ENCODE peak calls at places on chromosome 6, in nine cellular contexts. P, L, G, W, V, D, I, O and M are unnamed samples.

GRCh38 chr6:79544939-79545450 is 7.8 kb upstream of the LCA5 start:
- DNase-seq in P (peak), L (peak), G (peak), W (peak), V (peak), D (no peak), I (peak), O (peak), M (peak)

GRCh38 chr6:168133186-168133585 is 54.2 kb upstream of the FRMD1 start:
- DNase-seq in P (no peak), L (no peak), G (peak), W (peak), V (no peak), D (no peak), I (peak), O (no peak), M (peak)

GRCh38 chr6:87697581-87698552 is 4.2 kb downstream of the AKIRIN2 start:
- DNase-seq in P (no peak), L (no peak), G (peak), W (peak), V (peak), D (no peak), I (no peak), O (peak), M (no peak)

GRCh38 chr6:33990061-33990541 is 155.8 kb downstream of the GRM4 start:
- DNase-seq in P (no peak), L (no peak), G (no peak), W (no peak), V (no peak), D (no peak), I (no peak), O (no peak), M (peak)

GRCh38 chr6:34235605-34236422 is 859 bp upstream of the HMGA1 start:
- DNase-seq in P (peak), L (peak), G (peak), W (peak), V (no peak), D (no peak), I (no peak), O (peak), M (no peak)

GRCh38 chr6:21188505-21189223 is 404.9 kb upstream of the SOX4 start:
- DNase-seq in P (no peak), L (no peak), G (no peak), W (no peak), V (peak), D (no peak), I (no peak), O (peak), M (no peak)

GRCh38 chr6:111846511-111847409 is 26.5 kb downstream of the FYN start:
- DNase-seq in P (no peak), L (peak), G (no peak), W (no peak), V (no peak), D (no peak), I (no peak), O (no peak), M (no peak)

GRCh38 chr6:52136055-52136454 is 48.6 kb upstream of the PKHD1 start:
- DNase-seq in P (no peak), L (no peak), G (no peak), W (no peak), V (no peak), D (no peak), I (no peak), O (no peak), M (no peak)

GRCh38 chr6:142285235-142286087 is 16.3 kb upstream of the ADGRG6 start:
- DNase-seq in P (no peak), L (no peak), G (no peak), W (peak), V (no peak), D (no peak), I (no peak), O (no peak), M (no peak)

GRCh38 chr6:20274115-20274514 is 61.8 kb upstream of the MBOAT1 start:
- DNase-seq in P (no peak), L (no peak), G (no peak), W (no peak), V (no peak), D (no peak), I (no peak), O (no peak), M (peak)

GRCh38 chr6:30443657-30444450 is 45.5 kb upstream of the HLA-E start:
- DNase-seq in P (no peak), L (no peak), G (no peak), W (peak), V (no peak), D (no peak), I (peak), O (no peak), M (no peak)

GRCh38 chr6:10425973-10426780 is 11.3 kb upstream of the TFAP2A start:
- DNase-seq in P (peak), L (peak), G (peak), W (peak), V (no peak), D (no peak), I (peak), O (peak), M (peak)

GRCh38 chr6:4287811-4288244 is 152.5 kb upstream of the ECI2 start:
- DNase-seq in P (no peak), L (peak), G (no peak), W (no peak), V (no peak), D (no peak), I (peak), O (no peak), M (peak)

GRCh38 chr6:98847767-98848538 is 13.6 kb downstream of the POU3F2 start:
- DNase-seq in P (no peak), L (no peak), G (no peak), W (no peak), V (no peak), D (no peak), I (no peak), O (no peak), M (peak)